ENCODE peak calls at places on chromosomes 4 and X, in five cellular contexts. R, S, N, J and D are unnamed samples. For H3K9me3, the result is how much of the 10 kb centered on the place peaks cover.

GRCh38 chr4:39446842-39447573 is 11.7 kb downstream of the RPL9 start:
- DNase-seq in R (no peak), S (no peak), N (peak), J (peak), D (peak)

GRCh38 chrX:132837126-132837525 is 121.3 kb downstream of the HS6ST2 start:
- DNase-seq in R (no peak), S (no peak), N (no peak), J (no peak), D (no peak)

GRCh38 chrX:154430504-154430903 is 2.0 kb downstream of the ATP6AP1 start:
- DNase-seq in R (no peak), S (no peak), N (no peak), J (no peak), D (no peak)

GRCh38 chr4:19947349-19947748 is 304.4 kb upstream of the SLIT2 start:
- DNase-seq in R (no peak), S (no peak), N (no peak), J (no peak), D (no peak)

GRCh38 chr4:2808001-2808400 is 15.1 kb downstream of the SH3BP2 start:
- DNase-seq in R (no peak), S (no peak), N (no peak), J (no peak), D (no peak)

GRCh38 chr4:105840426-105841174 is 54.7 kb upstream of the NPNT start:
- DNase-seq in R (no peak), S (no peak), N (no peak), J (no peak), D (no peak)

GRCh38 chr4:41160010-41160789 is 54.1 kb downstream of the APBB2 start:
- DNase-seq in R (no peak), S (peak), N (no peak), J (no peak), D (no peak)

GRCh38 chr4:4838602-4839470 is 20.6 kb upstream of the MSX1 start:
- DNase-seq in R (no peak), S (no peak), N (no peak), J (no peak), D (no peak)

GRCh38 chr4:128512767-128513322 is 225.2 kb upstream of the PGRMC2 start:
- DNase-seq in R (no peak), S (no peak), N (no peak), J (no peak), D (no peak)

GRCh38 chr4:118869808-118870342 is 18.8 kb upstream of the SYNPO2 start:
- DNase-seq in R (no peak), S (no peak), N (no peak), J (no peak), D (no peak)

GRCh38 chrX:78237127-78237526 is 90.3 kb downstream of the CYSLTR1 start:
- DNase-seq in R (no peak), S (no peak), N (no peak), J (no peak), D (no peak)

GRCh38 chr4:45007499-45007898 is 281.1 kb upstream of the GNPDA2 start:
- DNase-seq in R (no peak), S (no peak), N (no peak), J (no peak), D (no peak)

GRCh38 chrX:49915352-49916222 is 6.8 kb upstream of the CLCN5 start:
- DNase-seq in R (no peak), S (peak), N (peak), J (peak), D (no peak)

GRCh38 chrX:155767101-155767878 is 113.9 kb upstream of the VAMP7 start:
- DNase-seq in R (no peak), S (peak), N (peak), J (no peak), D (no peak)

GRCh38 chrX:15167826-15168225 is 102.1 kb downstream of the ASB9 start:
- DNase-seq in R (no peak), S (no peak), N (no peak), J (no peak), D (no peak)

GRCh38 chrX:16786791-16787735 is 797 bp downstream of the TXLNG start:
- DNase-seq in R (no peak), S (no peak), N (peak), J (peak), D (peak)

GRCh38 chrX:120446503-120446902 is 22.6 kb downstream of the LAMP2 start:
- DNase-seq in R (no peak), S (no peak), N (no peak), J (no peak), D (no peak)

GRCh38 chr4:132642196-132642817 is 506.8 kb upstream of the PCDH10 start:
- DNase-seq in R (no peak), S (peak), N (no peak), J (no peak), D (no peak)

GRCh38 chrX:63919081-63919480 is 134.1 kb upstream of the ARHGEF9 start:
- DNase-seq in R (no peak), S (no peak), N (no peak), J (no peak), D (no peak)

GRCh38 chrX:63920875-63921274 is 135.9 kb upstream of the ARHGEF9 start:
- DNase-seq in R (no peak), S (no peak), N (no peak), J (no peak), D (no peak)

GRCh38 chrX:63918611-63919010 is 133.6 kb upstream of the ARHGEF9 start:
- DNase-seq in R (no peak), S (no peak), N (no peak), J (no peak), D (no peak)

GRCh38 chrX:63917296-63917695 is 132.3 kb upstream of the ARHGEF9 start:
- DNase-seq in R (no peak), S (no peak), N (no peak), J (no peak), D (no peak)

GRCh38 chrX:63922221-63922620 is 137.2 kb upstream of the ARHGEF9 start:
- DNase-seq in R (no peak), S (no peak), N (no peak), J (no peak), D (no peak)
- H3K9me3 ChIP-seq in R (under half), S (under half), N (under half), J (under half), D (under half)

DNA sequence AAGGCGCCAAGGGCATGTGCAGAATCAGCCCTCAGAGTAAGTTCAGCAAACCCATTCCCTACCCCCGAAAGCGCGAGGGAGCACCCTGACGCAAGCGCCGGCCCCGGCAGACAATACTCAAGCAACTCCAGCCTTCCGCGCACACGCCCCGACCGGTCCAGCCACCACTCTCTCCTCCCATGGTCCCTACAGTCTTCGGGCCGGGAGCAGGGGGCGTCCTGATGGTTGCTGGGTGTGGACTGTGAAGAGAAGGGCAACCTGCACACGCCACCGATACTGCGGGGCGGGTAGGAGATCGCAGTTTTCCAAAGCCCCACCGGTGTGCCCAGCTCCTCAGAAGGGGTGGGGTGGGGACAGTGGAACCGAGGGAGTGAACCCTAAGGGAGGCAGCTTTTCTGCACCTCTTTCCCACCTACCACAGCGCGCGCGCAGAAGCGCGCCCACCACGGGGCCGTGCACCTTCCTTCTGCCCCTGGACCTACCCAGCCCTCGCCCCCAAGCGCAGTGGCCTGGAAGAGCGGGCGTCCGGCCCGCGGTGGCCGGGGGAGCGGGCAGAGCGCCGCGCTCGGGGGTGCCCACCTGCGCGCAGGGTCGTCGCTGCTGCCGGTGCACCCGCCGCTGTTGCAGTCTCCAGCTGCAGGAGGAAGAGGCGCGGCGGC is 650.2 kb upstream of the DIPK2B start:
- DNase-seq in R (no peak), S (peak), N (no peak), J (peak), D (no peak)
- H3K27ac ChIP-seq in R (no peak), S (peak), N (no peak), J (no peak), D (peak)

GRCh38 chrX:134173541-134174272 is 63.3 kb upstream of the CCDC160 start:
- DNase-seq in R (no peak), S (no peak), N (no peak), J (no peak), D (no peak)

GRCh38 chrX:134171661-134172587 is 65.1 kb upstream of the CCDC160 start:
- DNase-seq in R (peak), S (no peak), N (no peak), J (peak), D (no peak)

GRCh38 chrX:134174273-134174660 is 62.7 kb upstream of the CCDC160 start:
- DNase-seq in R (no peak), S (no peak), N (no peak), J (no peak), D (no peak)

GRCh38 chrX:134174859-134175258 is 62.1 kb upstream of the CCDC160 start:
- DNase-seq in R (no peak), S (no peak), N (no peak), J (no peak), D (no peak)

DNA sequence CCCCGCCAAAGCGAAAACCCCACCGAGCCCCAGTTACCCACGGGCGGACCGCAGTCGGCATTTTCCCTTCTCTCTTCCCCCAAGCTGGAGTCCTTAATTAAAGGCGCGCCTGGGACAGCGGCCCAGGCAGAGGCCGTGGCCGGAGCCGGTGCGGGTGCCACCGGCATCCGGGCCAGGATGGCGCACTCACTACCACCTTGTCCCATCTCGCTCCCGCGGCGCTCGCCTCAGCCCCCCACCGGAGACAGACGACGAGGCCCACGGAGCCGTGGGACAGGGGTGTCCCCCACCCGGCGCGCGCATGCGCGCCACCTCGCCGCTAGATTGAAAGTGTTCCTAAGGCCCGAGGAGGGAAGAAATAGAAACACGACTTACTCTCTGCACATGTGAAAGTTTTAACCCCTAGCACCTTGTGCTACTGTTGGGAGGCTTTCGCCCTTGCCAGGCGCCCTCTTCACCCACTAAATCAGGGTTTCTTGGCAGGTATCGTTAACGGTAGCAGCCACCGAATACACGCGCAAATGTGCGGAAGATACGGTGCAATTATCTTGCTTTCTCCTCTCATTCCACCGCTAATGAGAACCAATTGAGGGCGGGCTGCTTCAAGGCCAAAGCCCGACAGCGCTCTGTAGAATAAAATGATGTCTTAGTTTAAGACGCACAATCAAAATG is 64.3 kb upstream of the CCDC160 start:
- DNase-seq in R (no peak), S (peak), N (no peak), J (peak), D (no peak)
- H3K4me3 ChIP-seq in R (peak), S (peak), N (peak), J (peak), D (peak)

DNA sequence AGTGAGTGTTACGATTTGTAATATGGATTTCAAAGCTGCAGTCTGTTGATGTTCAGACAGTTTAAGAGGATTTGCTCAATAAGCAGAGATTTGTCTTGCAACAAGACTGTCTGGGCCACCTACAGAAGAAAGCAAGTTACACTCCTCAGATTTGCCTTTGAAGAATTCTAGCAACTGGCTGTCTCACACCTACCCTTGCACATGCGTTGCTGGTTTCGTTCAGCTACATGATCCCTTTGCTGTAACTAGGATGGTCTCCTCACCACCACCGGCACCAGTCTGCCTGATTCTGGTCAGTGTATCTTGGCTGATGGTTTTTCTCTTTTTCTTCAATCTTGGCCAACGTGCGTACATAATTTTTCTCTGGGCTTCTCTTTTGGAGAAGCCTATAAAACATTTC is 172.7 kb upstream of the LCORL start:
- DNase-seq in R (no peak), S (no peak), N (no peak), J (no peak), D (no peak)
- H3K9me3 ChIP-seq in R (under half), S (under half), N (under half), J (under half), D (under half)